ENCODE peak calls at places on chromosomes 16 and 17, in five cellular contexts. One of them, this sample, is unnamed.

GRCh38 chr16:48125888-48126287 is 29.9 kb downstream of the ABCC12 start:
- DNase-seq in left lobe of liver: no peak
- DNase-seq in activated T-cell treated with anti-CD3 and anti-CD28 coated beads, Interleukin-2, amount 50 U/mL, for 48 hours: no peak
- DNase-seq in activated CD4-positive, alpha-beta T cell treated with anti-CD3 and anti-CD28 coated beads, Interleukin-2, amount 50 U/mL, for 1 hour: no peak
- DNase-seq in cardiac fibroblast: no peak
- DNase-seq in this sample: no peak

GRCh38 chr16:56919099-56919800 is 12.7 kb upstream of the HERPUD1 start:
- DNase-seq in left lobe of liver: no peak
- DNase-seq in activated T-cell treated with anti-CD3 and anti-CD28 coated beads, Interleukin-2, amount 50 U/mL, for 48 hours: no peak
- DNase-seq in activated CD4-positive, alpha-beta T cell treated with anti-CD3 and anti-CD28 coated beads, Interleukin-2, amount 50 U/mL, for 1 hour: no peak
- DNase-seq in cardiac fibroblast: no peak
- DNase-seq in this sample: no peak

GRCh38 chr16:50501986-50502615 is 46.1 kb upstream of the NKD1 start:
- DNase-seq in left lobe of liver: no peak
- DNase-seq in activated T-cell treated with anti-CD3 and anti-CD28 coated beads, Interleukin-2, amount 50 U/mL, for 48 hours: no peak
- DNase-seq in activated CD4-positive, alpha-beta T cell treated with anti-CD3 and anti-CD28 coated beads, Interleukin-2, amount 50 U/mL, for 1 hour: no peak
- DNase-seq in cardiac fibroblast: no peak
- DNase-seq in this sample: no peak

GRCh38 chr17:36486204-36487194 is at the start of gene ZNHIT3:
- DNase-seq in left lobe of liver: peak
- DNase-seq in activated T-cell treated with anti-CD3 and anti-CD28 coated beads, Interleukin-2, amount 50 U/mL, for 48 hours: peak
- DNase-seq in activated CD4-positive, alpha-beta T cell treated with anti-CD3 and anti-CD28 coated beads, Interleukin-2, amount 50 U/mL, for 1 hour: peak
- DNase-seq in cardiac fibroblast: peak
- DNase-seq in this sample: peak

GRCh38 chr17:35612924-35613521 is 25.9 kb downstream of the AP2B1 start:
- DNase-seq in left lobe of liver: peak
- DNase-seq in activated T-cell treated with anti-CD3 and anti-CD28 coated beads, Interleukin-2, amount 50 U/mL, for 48 hours: peak
- DNase-seq in activated CD4-positive, alpha-beta T cell treated with anti-CD3 and anti-CD28 coated beads, Interleukin-2, amount 50 U/mL, for 1 hour: peak
- DNase-seq in cardiac fibroblast: peak
- DNase-seq in this sample: peak

GRCh38 chr17:54537656-54538055 is 363.0 kb upstream of the TOM1L1 start:
- DNase-seq in left lobe of liver: no peak
- DNase-seq in activated T-cell treated with anti-CD3 and anti-CD28 coated beads, Interleukin-2, amount 50 U/mL, for 48 hours: no peak
- DNase-seq in activated CD4-positive, alpha-beta T cell treated with anti-CD3 and anti-CD28 coated beads, Interleukin-2, amount 50 U/mL, for 1 hour: no peak
- DNase-seq in cardiac fibroblast: no peak
- DNase-seq in this sample: no peak

GRCh38 chr16:53515811-53516210 is 12.8 kb upstream of the AKTIP start:
- DNase-seq in left lobe of liver: no peak
- DNase-seq in activated T-cell treated with anti-CD3 and anti-CD28 coated beads, Interleukin-2, amount 50 U/mL, for 48 hours: no peak
- DNase-seq in activated CD4-positive, alpha-beta T cell treated with anti-CD3 and anti-CD28 coated beads, Interleukin-2, amount 50 U/mL, for 1 hour: no peak
- DNase-seq in cardiac fibroblast: no peak
- DNase-seq in this sample: no peak

GRCh38 chr16:50992366-50993032 is 158.6 kb downstream of the SALL1 start:
- DNase-seq in left lobe of liver: no peak
- DNase-seq in activated T-cell treated with anti-CD3 and anti-CD28 coated beads, Interleukin-2, amount 50 U/mL, for 48 hours: no peak
- DNase-seq in activated CD4-positive, alpha-beta T cell treated with anti-CD3 and anti-CD28 coated beads, Interleukin-2, amount 50 U/mL, for 1 hour: no peak
- DNase-seq in cardiac fibroblast: no peak
- DNase-seq in this sample: no peak

GRCh38 chr16:89297156-89297869 is 79.8 kb downstream of the ZNF778 start:
- DNase-seq in left lobe of liver: no peak
- DNase-seq in activated T-cell treated with anti-CD3 and anti-CD28 coated beads, Interleukin-2, amount 50 U/mL, for 48 hours: no peak
- DNase-seq in activated CD4-positive, alpha-beta T cell treated with anti-CD3 and anti-CD28 coated beads, Interleukin-2, amount 50 U/mL, for 1 hour: no peak
- DNase-seq in cardiac fibroblast: no peak
- DNase-seq in this sample: no peak

GRCh38 chr16:2286550-2286949 is 18.6 kb upstream of the RNPS1 start:
- DNase-seq in left lobe of liver: no peak
- DNase-seq in activated T-cell treated with anti-CD3 and anti-CD28 coated beads, Interleukin-2, amount 50 U/mL, for 48 hours: no peak
- DNase-seq in activated CD4-positive, alpha-beta T cell treated with anti-CD3 and anti-CD28 coated beads, Interleukin-2, amount 50 U/mL, for 1 hour: no peak
- DNase-seq in cardiac fibroblast: no peak
- DNase-seq in this sample: no peak

GRCh38 chr16:14559809-14560227 is 70.2 kb downstream of the PARN start:
- DNase-seq in left lobe of liver: peak
- DNase-seq in activated T-cell treated with anti-CD3 and anti-CD28 coated beads, Interleukin-2, amount 50 U/mL, for 48 hours: no peak
- DNase-seq in activated CD4-positive, alpha-beta T cell treated with anti-CD3 and anti-CD28 coated beads, Interleukin-2, amount 50 U/mL, for 1 hour: no peak
- DNase-seq in cardiac fibroblast: peak
- DNase-seq in this sample: no peak

GRCh38 chr16:68995011-68995504 is 110.4 kb upstream of the HAS3 start:
- DNase-seq in left lobe of liver: no peak
- DNase-seq in activated T-cell treated with anti-CD3 and anti-CD28 coated beads, Interleukin-2, amount 50 U/mL, for 48 hours: no peak
- DNase-seq in activated CD4-positive, alpha-beta T cell treated with anti-CD3 and anti-CD28 coated beads, Interleukin-2, amount 50 U/mL, for 1 hour: no peak
- DNase-seq in cardiac fibroblast: peak
- DNase-seq in this sample: no peak

GRCh38 chr16:55418586-55418985 is 60.4 kb upstream of the MMP2 start:
- DNase-seq in left lobe of liver: no peak
- DNase-seq in activated T-cell treated with anti-CD3 and anti-CD28 coated beads, Interleukin-2, amount 50 U/mL, for 48 hours: no peak
- DNase-seq in activated CD4-positive, alpha-beta T cell treated with anti-CD3 and anti-CD28 coated beads, Interleukin-2, amount 50 U/mL, for 1 hour: no peak
- DNase-seq in cardiac fibroblast: peak
- DNase-seq in this sample: no peak

GRCh38 chr16:84045001-84045817 is 2.6 kb upstream of the SLC38A8 start:
- DNase-seq in left lobe of liver: no peak
- DNase-seq in activated T-cell treated with anti-CD3 and anti-CD28 coated beads, Interleukin-2, amount 50 U/mL, for 48 hours: no peak
- DNase-seq in activated CD4-positive, alpha-beta T cell treated with anti-CD3 and anti-CD28 coated beads, Interleukin-2, amount 50 U/mL, for 1 hour: no peak
- DNase-seq in cardiac fibroblast: no peak
- DNase-seq in this sample: no peak

GRCh38 chr17:68775338-68775737 is 174.2 kb upstream of the FAM20A start:
- DNase-seq in left lobe of liver: no peak
- DNase-seq in activated T-cell treated with anti-CD3 and anti-CD28 coated beads, Interleukin-2, amount 50 U/mL, for 48 hours: no peak
- DNase-seq in activated CD4-positive, alpha-beta T cell treated with anti-CD3 and anti-CD28 coated beads, Interleukin-2, amount 50 U/mL, for 1 hour: no peak
- DNase-seq in cardiac fibroblast: peak
- DNase-seq in this sample: no peak

GRCh38 chr17:65278050-65278819 is 141.1 kb downstream of the RGS9 start:
- DNase-seq in left lobe of liver: no peak
- DNase-seq in activated T-cell treated with anti-CD3 and anti-CD28 coated beads, Interleukin-2, amount 50 U/mL, for 48 hours: peak
- DNase-seq in activated CD4-positive, alpha-beta T cell treated with anti-CD3 and anti-CD28 coated beads, Interleukin-2, amount 50 U/mL, for 1 hour: peak
- DNase-seq in cardiac fibroblast: peak
- DNase-seq in this sample: no peak

GRCh38 chr16:79317521-79317920 is 283.0 kb downstream of the MAF start:
- DNase-seq in left lobe of liver: no peak
- DNase-seq in activated T-cell treated with anti-CD3 and anti-CD28 coated beads, Interleukin-2, amount 50 U/mL, for 48 hours: no peak
- DNase-seq in activated CD4-positive, alpha-beta T cell treated with anti-CD3 and anti-CD28 coated beads, Interleukin-2, amount 50 U/mL, for 1 hour: no peak
- DNase-seq in cardiac fibroblast: no peak
- DNase-seq in this sample: no peak

GRCh38 chr16:56858375-56858774 is 6.6 kb upstream of the SLC12A3 start:
- DNase-seq in left lobe of liver: no peak
- DNase-seq in activated T-cell treated with anti-CD3 and anti-CD28 coated beads, Interleukin-2, amount 50 U/mL, for 48 hours: no peak
- DNase-seq in activated CD4-positive, alpha-beta T cell treated with anti-CD3 and anti-CD28 coated beads, Interleukin-2, amount 50 U/mL, for 1 hour: no peak
- DNase-seq in cardiac fibroblast: no peak
- DNase-seq in this sample: no peak

GRCh38 chr17:29557717-29558116 is 9.1 kb downstream of the ABHD15 start:
- DNase-seq in left lobe of liver: no peak
- DNase-seq in activated T-cell treated with anti-CD3 and anti-CD28 coated beads, Interleukin-2, amount 50 U/mL, for 48 hours: no peak
- DNase-seq in activated CD4-positive, alpha-beta T cell treated with anti-CD3 and anti-CD28 coated beads, Interleukin-2, amount 50 U/mL, for 1 hour: no peak
- DNase-seq in cardiac fibroblast: no peak
- DNase-seq in this sample: no peak

GRCh38 chr16:68553186-68553585 is 14.1 kb downstream of the ZFP90 start:
- DNase-seq in left lobe of liver: no peak
- DNase-seq in activated T-cell treated with anti-CD3 and anti-CD28 coated beads, Interleukin-2, amount 50 U/mL, for 48 hours: no peak
- DNase-seq in activated CD4-positive, alpha-beta T cell treated with anti-CD3 and anti-CD28 coated beads, Interleukin-2, amount 50 U/mL, for 1 hour: no peak
- DNase-seq in cardiac fibroblast: no peak
- DNase-seq in this sample: no peak

This sample was measured in AG04449.